ENCODE peak calls at places on chromosome X, in eight cellular contexts. S is cardiac fibroblast, G is esophagus squamous epithelium, P is fibroblast of the aortic adventitia, Z is fibroblast of villous mesenchyme, T is GM12865, E is GM06990, M is body of pancreas. F is an unnamed sample.

GRCh38 chrX:124190440-124190839 is 142.0 kb upstream of the TEX13D start:
- DNase-seq in T (no peak), M (no peak), G (no peak), S (no peak), E (no peak), P (no peak), Z (no peak), F (no peak)

GRCh38 chrX:129785160-129785947 is 5.6 kb downstream of the SASH3 start:
- DNase-seq in P (no peak), M (no peak), E (no peak), G (no peak), Z (no peak), T (peak; percentile 43), S (no peak), F (no peak)

GRCh38 chrX:152817082-152817744 is 13.3 kb downstream of the CETN2 start:
- DNase-seq in S (peak; percentile 56), P (peak; percentile 60), E (no peak), G (no peak), T (peak; percentile 15), Z (peak; percentile 49), M (peak; percentile 40), F (peak; percentile 3)

GRCh38 chrX:13898084-13898483 is 81.2 kb upstream of the GPM6B start:
- DNase-seq in G (no peak), P (peak; percentile 49), E (no peak), M (no peak), S (peak; percentile 90), T (peak; percentile 70), Z (peak; percentile 19), F (no peak)

GRCh38 chrX:18424482-18425198 is 768 bp upstream of the CDKL5 start:
- DNase-seq in T (peak; percentile 63), M (peak; percentile 45), S (peak; percentile 33), Z (peak; percentile 13), P (peak; percentile 23), G (no peak), E (peak; percentile 72), F (no peak)

GRCh38 chrX:148804579-148804978 is 304.2 kb downstream of the AFF2 start:
- DNase-seq in G (no peak), S (peak; percentile 28), M (no peak), T (no peak), P (peak; percentile 2), Z (no peak), E (no peak), F (no peak)

GRCh38 chrX:153477901-153478300 is 7.5 kb upstream of the HAUS7 start:
- DNase-seq in M (no peak), E (no peak), T (no peak), Z (no peak), S (no peak), P (peak; percentile 66), G (no peak), F (no peak)

GRCh38 chrX:9122504-9123245 is 88.7 kb upstream of the FAM9B start:
- DNase-seq in S (peak; percentile 31), G (no peak), T (no peak), E (no peak), Z (peak; percentile 38), M (no peak), P (no peak), F (no peak)

GRCh38 chrX:17553451-17553850 is 178.5 kb downstream of the NHS start:
- DNase-seq in E (no peak), P (peak; percentile 86), S (peak; percentile 83), T (no peak), Z (no peak), M (no peak), G (no peak), F (no peak)

GRCh38 chrX:120485562-120486520 is 16.7 kb upstream of the LAMP2 start:
- DNase-seq in Z (peak; percentile 69), P (peak; percentile 85), E (peak; percentile 75), T (peak; percentile 82), M (peak; percentile 83), G (peak; percentile 15), S (peak; percentile 82), F (peak; percentile 87)

GRCh38 chrX:71859637-71860036 is 51.0 kb upstream of the NHSL2 start:
- DNase-seq in P (peak; percentile 55), T (peak; percentile 41), E (no peak), G (no peak), S (peak; percentile 50), M (peak; percentile 38), Z (peak; percentile 33), F (peak; percentile 4)

GRCh38 chrX:124395145-124395858 is 48.9 kb downstream of the SH2D1A start:
- DNase-seq in E (no peak), G (no peak), T (no peak), S (no peak), Z (no peak), P (no peak), M (no peak), F (no peak)

GRCh38 chrX:115561605-115562491 is 874 bp downstream of the PLS3 start:
- DNase-seq in P (peak; percentile 40), Z (peak; percentile 49), M (peak; percentile 55), G (no peak), T (peak; percentile 62), E (peak; percentile 47), S (peak; percentile 51), F (no peak)

GRCh38 chrX:84078991-84079390 is 109.0 kb downstream of the RPS6KA6 start:
- DNase-seq in T (no peak), S (no peak), P (no peak), E (no peak), Z (no peak), G (no peak), M (no peak), F (no peak)

GRCh38 chrX:96435636-96436035 is 249.0 kb upstream of the DIAPH2 start:
- DNase-seq in T (no peak), Z (no peak), M (no peak), S (peak; percentile 49), G (no peak), E (no peak), P (peak; percentile 45), F (no peak)

GRCh38 chrX:16825306-16826035 is 39.2 kb downstream of the TXLNG start:
- DNase-seq in T (peak; percentile 4), M (no peak), G (no peak), S (peak; percentile 73), P (peak; percentile 49), Z (peak; percentile 67), E (no peak), F (no peak)

GRCh38 chrX:70439016-70439415 is 5.6 kb upstream of the DLG3 start:
- DNase-seq in E (no peak), S (peak; percentile 53), T (peak; percentile 49), M (no peak), Z (no peak), G (no peak), P (peak; percentile 43), F (no peak)

GRCh38 chrX:23616361-23616760 is 50.9 kb upstream of the PRDX4 start:
- DNase-seq in P (peak; percentile 51), M (no peak), S (peak; percentile 39), G (no peak), E (no peak), T (peak; percentile 13), Z (peak; percentile 23), F (no peak)

GRCh38 chrX:9730752-9731151 is 34.9 kb downstream of the GPR143 start:
- DNase-seq in P (no peak), S (no peak), G (no peak), M (no peak), Z (no peak), E (no peak), T (peak; percentile 9), F (no peak)

GRCh38 chrX:149877636-149878035 is 3.3 kb upstream of the MAGEA8 start:
- DNase-seq in T (no peak), Z (no peak), G (no peak), E (no peak), P (no peak), M (no peak), S (peak; percentile 10), F (no peak)

GRCh38 chrX:149877157-149877556 is 3.8 kb upstream of the MAGEA8 start:
- DNase-seq in P (no peak), G (no peak), Z (no peak), T (no peak), S (no peak), E (no peak), M (no peak), F (no peak)

GRCh38 chrX:149881081-149881711 is at the start of gene MAGEA8:
- DNase-seq in E (no peak), G (no peak), M (no peak), P (no peak), T (peak; percentile 9), S (no peak), Z (no peak), F (no peak)
- TF ChIP-seq CTCF in E (peak; percentile 52), G (no peak), M (no peak), P (no peak), T (peak; percentile 34), S (peak; percentile 6), Z (peak; percentile 14), F (no peak)

DNA sequence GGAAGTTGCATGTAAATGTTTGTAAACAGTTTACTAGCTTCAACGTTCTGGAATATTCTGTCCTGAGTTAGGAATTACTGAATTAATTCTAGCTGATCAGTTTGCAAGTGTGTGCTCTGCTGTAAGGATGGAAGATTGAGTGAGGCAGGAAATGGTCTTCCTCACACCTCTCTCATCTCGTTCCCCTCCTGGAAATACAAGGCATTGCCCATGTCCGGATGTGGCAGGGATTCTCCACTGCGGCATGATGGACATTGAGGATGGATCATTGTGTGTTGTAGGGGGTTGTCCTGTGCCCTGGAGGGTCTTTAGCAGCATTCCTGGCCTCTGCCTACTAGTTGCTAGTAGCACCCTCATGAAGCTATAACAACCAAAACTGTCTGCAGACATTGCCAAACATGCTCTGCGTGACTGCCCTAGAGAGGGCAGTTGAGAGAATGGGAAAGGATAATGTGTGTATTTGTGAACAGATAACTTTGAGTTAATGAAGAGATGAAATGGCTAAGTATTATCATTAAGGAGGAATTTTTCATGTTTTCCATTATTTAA is 12.6 kb downstream of the CA5B start:
- DNase-seq in G (no peak), Z (no peak), S (no peak), E (no peak), T (no peak), P (no peak), M (no peak), F (no peak)
- H3K4me3 ChIP-seq in G (no peak overlapping the region), Z (peak overlapping the region; percentile 26), S (no peak overlapping the region), E (no peak overlapping the region), T (no peak overlapping the region), P (no peak overlapping the region), M (no peak overlapping the region), F (no peak overlapping the region)

DNA sequence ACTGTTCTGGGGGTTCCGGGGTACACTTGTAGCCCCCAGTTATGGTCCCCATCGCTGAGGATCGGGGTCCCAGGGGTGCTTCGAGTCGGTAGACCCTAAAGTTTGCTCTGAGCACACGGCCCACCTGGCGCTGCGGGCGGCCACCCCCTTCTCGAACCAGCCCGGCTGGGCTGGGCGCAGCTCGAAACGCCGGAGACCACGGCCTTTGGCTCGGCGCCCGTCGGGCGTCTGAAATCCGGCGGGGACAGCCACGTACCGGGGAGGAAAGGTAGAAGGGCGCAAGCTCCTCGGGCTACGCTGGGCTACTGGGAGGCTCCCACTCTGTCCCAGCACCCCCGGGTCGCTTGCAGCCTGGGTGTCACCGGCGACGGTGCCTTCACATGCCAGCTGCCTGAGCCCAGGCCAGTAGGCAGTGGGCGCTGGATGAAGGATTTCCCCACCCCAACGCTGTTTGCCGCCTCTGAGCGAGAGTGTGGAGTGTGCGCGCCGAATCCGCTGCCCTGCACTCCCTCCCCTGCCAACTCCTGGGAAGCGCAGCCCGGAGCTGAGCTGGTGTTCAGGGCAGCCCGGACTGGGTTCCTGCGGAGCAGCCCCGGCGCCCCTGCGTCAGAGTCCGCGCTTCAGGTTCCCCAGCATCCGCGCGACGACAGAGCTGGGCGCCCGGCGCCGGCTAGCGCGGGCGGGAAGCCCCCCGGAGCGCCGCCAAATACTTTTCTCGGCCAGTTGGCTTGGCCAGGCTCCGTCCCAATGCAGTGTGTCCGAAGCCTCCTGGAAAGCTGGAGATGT is 637 bp downstream of the MAMLD1 start:
- DNase-seq in G (no peak), E (no peak), M (peak; percentile 49), S (peak; percentile 49), P (peak; percentile 30), T (no peak), Z (no peak), F (no peak)
- TF ChIP-seq CTCF in G (no peak), E (no peak), M (no peak), S (peak; percentile 20), P (no peak), T (no peak), Z (no peak), F (peak; percentile 14)

GRCh38 chrX:79154612-79155358 is 10.3 kb downstream of the GPR174 start:
- DNase-seq in Z (no peak), T (no peak), E (no peak), M (no peak), P (no peak), S (no peak), G (no peak), F (no peak)
- H3K4me3 ChIP-seq in Z (no peak overlapping the region), T (no peak overlapping the region), E (no peak overlapping the region), M (no peak overlapping the region), P (no peak overlapping the region), S (no peak overlapping the region), G (no peak overlapping the region), F (no peak overlapping the region)